ENCODE peak calls at places on chromosomes 12 and 14, in six cellular contexts. One of them, this sample, is unnamed.

GRCh38 chr12:54220092-54220557 is 31.3 kb upstream of the SMUG1 start:
- DNase-seq in GM12865: peak
- DNase-seq in fibroblast of lung: peak
- DNase-seq in mammary epithelial cell: peak
- DNase-seq in NT2/D1: peak
- DNase-seq in HFF-Myc: peak
- DNase-seq in this sample: peak

GRCh38 chr14:90444077-90444696 is 47.4 kb downstream of the CALM1 start:
- DNase-seq in GM12865: no peak
- DNase-seq in fibroblast of lung: no peak
- DNase-seq in mammary epithelial cell: peak
- DNase-seq in NT2/D1: no peak
- DNase-seq in HFF-Myc: no peak
- DNase-seq in this sample: peak

GRCh38 chr12:71449373-71450070 is 9.9 kb downstream of the LGR5 start:
- DNase-seq in GM12865: no peak
- DNase-seq in fibroblast of lung: no peak
- DNase-seq in mammary epithelial cell: no peak
- DNase-seq in NT2/D1: no peak
- DNase-seq in HFF-Myc: no peak
- DNase-seq in this sample: no peak

GRCh38 chr14:102986810-102987579 is 64.5 kb downstream of the AMN start:
- DNase-seq in GM12865: no peak
- DNase-seq in fibroblast of lung: peak
- DNase-seq in mammary epithelial cell: peak
- DNase-seq in NT2/D1: no peak
- DNase-seq in HFF-Myc: peak
- DNase-seq in this sample: peak

GRCh38 chr12:132471011-132471857 is 18.7 kb upstream of the FBRSL1 start:
- DNase-seq in GM12865: peak
- DNase-seq in fibroblast of lung: no peak
- DNase-seq in mammary epithelial cell: no peak
- DNase-seq in NT2/D1: no peak
- DNase-seq in HFF-Myc: no peak
- DNase-seq in this sample: no peak

GRCh38 chr12:112930350-112930749 is 7.9 kb upstream of the OAS3 start:
- DNase-seq in GM12865: no peak
- DNase-seq in fibroblast of lung: no peak
- DNase-seq in mammary epithelial cell: no peak
- DNase-seq in NT2/D1: no peak
- DNase-seq in HFF-Myc: no peak
- DNase-seq in this sample: no peak

GRCh38 chr14:32593290-32593942 is 264.3 kb downstream of the AKAP6 start:
- DNase-seq in GM12865: no peak
- DNase-seq in fibroblast of lung: peak
- DNase-seq in mammary epithelial cell: peak
- DNase-seq in NT2/D1: no peak
- DNase-seq in HFF-Myc: peak
- DNase-seq in this sample: peak

GRCh38 chr14:36271222-36271621 is 49.2 kb downstream of the MBIP start:
- DNase-seq in GM12865: no peak
- DNase-seq in fibroblast of lung: no peak
- DNase-seq in mammary epithelial cell: no peak
- DNase-seq in NT2/D1: no peak
- DNase-seq in HFF-Myc: no peak
- DNase-seq in this sample: no peak

GRCh38 chr14:24843999-24844398 is 205.9 kb downstream of the STXBP6 start:
- DNase-seq in GM12865: no peak
- DNase-seq in fibroblast of lung: no peak
- DNase-seq in mammary epithelial cell: no peak
- DNase-seq in NT2/D1: no peak
- DNase-seq in HFF-Myc: no peak
- DNase-seq in this sample: no peak

DNA sequence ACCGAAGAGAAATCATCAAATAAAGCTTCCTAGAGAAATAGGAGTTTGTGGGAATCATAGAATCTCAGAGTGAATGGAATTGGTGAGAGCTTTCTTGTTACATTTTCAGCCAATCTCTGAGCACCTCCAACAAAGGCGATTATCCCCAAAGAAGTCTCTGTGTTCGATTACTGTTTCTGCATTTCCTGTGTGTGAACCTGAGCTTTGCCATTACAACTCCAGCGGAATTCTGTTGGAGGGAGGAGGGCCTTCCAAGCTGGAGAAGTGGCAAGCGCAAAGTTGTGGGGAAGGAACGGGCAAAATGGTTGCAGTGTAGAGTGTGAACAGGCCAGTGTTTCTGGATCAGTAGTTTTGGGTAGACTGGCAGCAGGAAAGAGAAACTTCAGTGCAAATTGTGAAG is 23.1 kb downstream of the TMEM117 start:
- DNase-seq in GM12865: no peak
- DNase-seq in fibroblast of lung: no peak
- DNase-seq in mammary epithelial cell: no peak
- DNase-seq in NT2/D1: no peak
- DNase-seq in HFF-Myc: no peak
- DNase-seq in this sample: no peak
- H3K4me3 ChIP-seq in GM12865: no peak
- H3K4me3 ChIP-seq in fibroblast of lung: no peak
- H3K4me3 ChIP-seq in mammary epithelial cell: no peak
- H3K4me3 ChIP-seq in NT2/D1: no peak
- H3K4me3 ChIP-seq in HFF-Myc: no peak
- H3K4me3 ChIP-seq in this sample: no peak

GRCh38 chr12:60529723-60530122 is 933.9 kb downstream of the SLC16A7 start:
- DNase-seq in GM12865: no peak
- DNase-seq in fibroblast of lung: no peak
- DNase-seq in mammary epithelial cell: no peak
- DNase-seq in NT2/D1: no peak
- DNase-seq in HFF-Myc: no peak
- DNase-seq in this sample: no peak
- H3K4me3 ChIP-seq in GM12865: no peak
- H3K4me3 ChIP-seq in fibroblast of lung: no peak
- H3K4me3 ChIP-seq in mammary epithelial cell: no peak
- H3K4me3 ChIP-seq in NT2/D1: no peak
- H3K4me3 ChIP-seq in HFF-Myc: no peak
- H3K4me3 ChIP-seq in this sample: no peak

DNA sequence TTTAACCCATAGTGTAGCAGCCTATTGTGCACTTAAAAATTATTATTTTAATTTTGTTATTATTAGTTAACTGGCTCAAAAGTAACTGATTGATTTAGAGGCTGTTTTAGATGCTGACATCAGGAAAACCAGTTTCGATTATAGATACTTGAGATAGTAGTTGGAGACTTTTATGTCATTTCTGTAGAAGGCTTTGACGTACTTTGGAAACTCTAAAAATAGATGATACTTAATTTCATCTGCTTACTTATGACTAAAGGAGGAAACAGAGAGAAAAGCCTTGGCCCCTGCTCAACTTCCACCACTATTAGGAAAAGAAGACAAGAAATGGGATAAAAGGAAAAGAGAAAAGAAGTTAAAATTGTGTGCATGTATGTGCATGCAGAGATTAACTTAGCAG is 219.3 kb upstream of the HMGA2 start:
- DNase-seq in GM12865: no peak
- DNase-seq in fibroblast of lung: peak
- DNase-seq in mammary epithelial cell: no peak
- DNase-seq in NT2/D1: no peak
- DNase-seq in HFF-Myc: no peak
- DNase-seq in this sample: peak
- H3K4me3 ChIP-seq in GM12865: no peak
- H3K4me3 ChIP-seq in fibroblast of lung: no peak
- H3K4me3 ChIP-seq in mammary epithelial cell: no peak
- H3K4me3 ChIP-seq in NT2/D1: no peak
- H3K4me3 ChIP-seq in HFF-Myc: no peak
- H3K4me3 ChIP-seq in this sample: no peak

GRCh38 chr12:22002430-22002829 is 43.6 kb upstream of the CMAS start:
- DNase-seq in GM12865: no peak
- DNase-seq in fibroblast of lung: no peak
- DNase-seq in mammary epithelial cell: no peak
- DNase-seq in NT2/D1: no peak
- DNase-seq in HFF-Myc: no peak
- DNase-seq in this sample: no peak
- H3K4me3 ChIP-seq in GM12865: no peak
- H3K4me3 ChIP-seq in fibroblast of lung: no peak
- H3K4me3 ChIP-seq in mammary epithelial cell: no peak
- H3K4me3 ChIP-seq in NT2/D1: no peak
- H3K4me3 ChIP-seq in HFF-Myc: no peak
- H3K4me3 ChIP-seq in this sample: no peak

DNA sequence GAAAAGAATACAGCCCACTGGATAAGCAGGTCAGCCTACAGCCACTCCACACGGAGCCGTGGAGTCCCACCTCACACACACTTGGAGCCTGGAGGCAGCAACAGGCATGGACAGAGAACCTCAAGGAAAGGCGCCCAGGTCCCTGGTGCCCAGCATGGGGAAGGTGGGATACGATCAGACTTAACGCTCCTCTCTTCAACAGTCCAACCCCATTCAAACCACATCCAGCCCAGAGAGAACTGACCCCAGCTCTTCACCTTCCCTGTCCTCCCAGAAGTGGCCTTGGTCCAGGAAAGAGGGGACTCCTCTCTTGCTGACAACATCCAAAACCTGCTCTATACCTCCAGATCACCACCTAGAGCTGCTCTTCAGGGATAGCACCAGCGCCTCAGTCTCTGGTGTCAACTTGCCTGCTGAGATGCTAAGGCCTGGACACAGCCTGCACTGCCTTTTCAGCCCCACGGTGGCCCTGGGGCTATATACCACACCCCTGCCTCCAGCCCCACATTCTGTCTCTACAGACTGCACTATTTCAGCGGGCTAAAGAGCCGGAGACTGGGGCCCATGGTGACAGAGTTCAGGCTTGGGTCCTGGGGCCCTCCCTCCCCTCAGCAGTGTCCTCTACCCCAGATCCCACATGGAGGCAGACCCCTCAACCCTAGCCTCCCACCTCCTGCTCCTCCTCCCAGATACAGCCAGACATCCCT is 7.0 kb downstream of the ADCY6 start:
- DNase-seq in GM12865: no peak
- DNase-seq in fibroblast of lung: no peak
- DNase-seq in mammary epithelial cell: no peak
- DNase-seq in NT2/D1: no peak
- DNase-seq in HFF-Myc: no peak
- DNase-seq in this sample: no peak
- H3K4me3 ChIP-seq in GM12865: no peak
- H3K4me3 ChIP-seq in fibroblast of lung: no peak
- H3K4me3 ChIP-seq in mammary epithelial cell: no peak
- H3K4me3 ChIP-seq in NT2/D1: no peak
- H3K4me3 ChIP-seq in HFF-Myc: no peak
- H3K4me3 ChIP-seq in this sample: no peak

GRCh38 chr12:89731064-89731463 is 22.4 kb upstream of the ATP2B1 start:
- DNase-seq in GM12865: no peak
- DNase-seq in fibroblast of lung: peak
- DNase-seq in mammary epithelial cell: peak
- DNase-seq in NT2/D1: no peak
- DNase-seq in HFF-Myc: no peak
- DNase-seq in this sample: peak
- H3K4me3 ChIP-seq in GM12865: no peak
- H3K4me3 ChIP-seq in fibroblast of lung: no peak
- H3K4me3 ChIP-seq in mammary epithelial cell: no peak
- H3K4me3 ChIP-seq in NT2/D1: no peak
- H3K4me3 ChIP-seq in HFF-Myc: no peak
- H3K4me3 ChIP-seq in this sample: no peak